ENCODE peak calls at places on chromosomes 13 and 19, in four cellular contexts. J, N, X and W are unnamed samples.

GRCh38 chr13:86608739-86609138 is 809.5 kb upstream of the SLITRK6 start:
- DNase-seq in J (no peak), N (no peak), X (no peak), W (no peak)

GRCh38 chr13:80921971-80922370 is 581.0 kb upstream of the SPRY2 start:
- DNase-seq in X (no peak), J (no peak), N (no peak), W (no peak)

GRCh38 chr13:30026093-30026492 is 175.7 kb upstream of the UBL3 start:
- DNase-seq in X (no peak), N (no peak), J (no peak), W (no peak)

GRCh38 chr13:29571876-29572570 is 23.5 kb downstream of the SLC7A1 start:
- DNase-seq in X (peak; percentile 29), N (no peak), J (no peak), W (no peak)

GRCh38 chr13:35448465-35448864 is 28.0 kb downstream of the MAB21L1 start:
- DNase-seq in X (no peak), J (no peak), N (no peak), W (no peak)

GRCh38 chr13:20217168-20217567 is 15.0 kb downstream of the GJB6 start:
- DNase-seq in J (no peak), N (no peak), X (no peak), W (no peak)

GRCh38 chr13:35927554-35927953 is 203.6 kb downstream of the DCLK1 start:
- DNase-seq in N (no peak), J (no peak), X (no peak), W (no peak)

GRCh38 chr19:49691243-49692101 is 556 bp downstream of the CPT1C start:
- DNase-seq in X (peak; percentile 89), J (peak; percentile 68), N (peak; percentile 85), W (peak; percentile 14)

GRCh38 chr13:49219647-49220034 is 497 bp upstream of the MLNR start:
- DNase-seq in N (no peak), X (no peak), J (no peak), W (peak; percentile 3)

GRCh38 chr19:16886305-16886880 is 2.4 kb upstream of the F2RL3 start:
- DNase-seq in J (peak; percentile 78), N (no peak), X (no peak), W (no peak)

GRCh38 chr13:32581177-32581786 is 5.0 kb upstream of the PDS5B start:
- DNase-seq in N (no peak), X (no peak), J (no peak), W (no peak)

GRCh38 chr13:28747851-28748250 is 29.1 kb upstream of the SLC46A3 start:
- DNase-seq in N (no peak), X (no peak), J (no peak), W (no peak)

GRCh38 chr19:29260477-29261317 is 47.7 kb upstream of the UQCRFS1 start:
- DNase-seq in N (no peak), J (no peak), X (peak; percentile 86), W (no peak)

GRCh38 chr13:99258946-99259345 is 767 bp upstream of the GPR18 start:
- DNase-seq in X (no peak), N (no peak), J (no peak), W (no peak)

GRCh38 chr19:39277598-39277997 is 9.4 kb downstream of the IFNL2 start:
- DNase-seq in N (no peak), J (no peak), X (no peak), W (no peak)

GRCh38 chr19:7789447-7789846 is 26.4 kb downstream of the CLEC4M start:
- DNase-seq in J (no peak), X (peak; percentile 89), N (no peak), W (no peak)

GRCh38 chr13:97540696-97541095 is 106.7 kb downstream of the RAP2A start:
- DNase-seq in X (no peak), N (no peak), J (no peak), W (no peak)

GRCh38 chr19:6718741-6719539 is 1.5 kb downstream of the C3 start:
- DNase-seq in X (peak; percentile 94), J (peak; percentile 81), N (no peak), W (no peak)

GRCh38 chr13:111006508-111007031 is 91.7 kb upstream of the ANKRD10 start:
- DNase-seq in J (peak; percentile 81), X (peak; percentile 63), N (no peak), W (no peak)
- H3K4me3 ChIP-seq in J (peak overlapping the region; percentile 33), X (no peak overlapping the region), N (no peak overlapping the region), W (no peak overlapping the region)

DNA sequence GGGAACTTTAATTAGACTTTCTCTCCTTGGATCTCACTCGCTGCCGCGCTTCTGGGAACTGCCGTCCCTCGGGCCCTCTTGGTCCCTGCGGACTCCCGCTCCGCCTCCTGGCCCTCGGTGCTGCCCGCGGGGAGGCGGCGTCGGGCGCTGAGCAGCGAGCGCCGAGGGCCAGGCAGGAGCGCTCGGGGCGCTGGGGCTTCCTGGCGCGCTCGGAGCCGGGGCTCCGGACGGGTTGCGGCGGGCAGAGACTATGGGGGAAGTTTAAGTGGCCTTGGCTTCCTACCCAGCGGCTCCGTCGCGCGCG is 704 bp downstream of the CHST8 start:
- DNase-seq in X (peak; percentile 74), N (no peak), J (no peak), W (no peak)
- H3K4me3 ChIP-seq in X (peak overlapping the region; percentile 74), N (peak overlapping the region; percentile 67), J (peak overlapping the region; percentile 65), W (no peak overlapping the region)

DNA sequence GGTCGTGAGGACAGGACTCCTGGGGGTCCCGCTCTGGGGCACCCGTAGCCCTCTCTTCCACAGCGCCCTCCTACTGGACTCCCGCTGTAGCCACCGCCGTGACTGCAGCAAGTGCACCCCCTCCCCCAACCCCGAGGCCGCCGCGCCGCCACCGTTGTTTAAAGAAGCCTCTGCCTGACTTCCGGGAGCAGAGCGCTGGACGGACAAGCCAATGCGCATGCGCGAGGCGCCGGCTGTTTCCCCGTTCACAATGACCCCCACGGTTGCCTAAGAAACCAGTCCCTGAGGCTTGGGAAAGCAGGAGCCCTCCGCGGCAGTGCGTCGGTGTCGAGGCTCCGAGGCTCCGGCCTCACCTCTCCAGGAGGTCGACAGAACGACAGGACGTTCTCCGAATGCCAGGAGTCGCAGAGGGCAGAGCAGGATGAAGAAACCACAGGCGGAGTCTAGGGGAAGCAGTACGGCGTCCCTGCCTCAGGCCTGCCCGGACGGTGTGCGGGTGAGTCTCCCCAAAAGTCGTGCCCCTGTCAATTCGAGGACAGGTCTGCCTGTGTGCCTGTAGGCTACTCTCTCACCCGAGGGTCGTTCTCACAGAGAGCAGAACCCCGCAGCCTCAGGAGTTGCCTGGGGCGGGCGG is 70.5 kb upstream of the ZNF420 start:
- DNase-seq in X (no peak), J (peak; percentile 64), N (no peak), W (peak; percentile 31)
- H3K4me3 ChIP-seq in X (no peak overlapping the region), J (peak overlapping the region; percentile 54), N (peak overlapping the region; percentile 53), W (no peak overlapping the region)

DNA sequence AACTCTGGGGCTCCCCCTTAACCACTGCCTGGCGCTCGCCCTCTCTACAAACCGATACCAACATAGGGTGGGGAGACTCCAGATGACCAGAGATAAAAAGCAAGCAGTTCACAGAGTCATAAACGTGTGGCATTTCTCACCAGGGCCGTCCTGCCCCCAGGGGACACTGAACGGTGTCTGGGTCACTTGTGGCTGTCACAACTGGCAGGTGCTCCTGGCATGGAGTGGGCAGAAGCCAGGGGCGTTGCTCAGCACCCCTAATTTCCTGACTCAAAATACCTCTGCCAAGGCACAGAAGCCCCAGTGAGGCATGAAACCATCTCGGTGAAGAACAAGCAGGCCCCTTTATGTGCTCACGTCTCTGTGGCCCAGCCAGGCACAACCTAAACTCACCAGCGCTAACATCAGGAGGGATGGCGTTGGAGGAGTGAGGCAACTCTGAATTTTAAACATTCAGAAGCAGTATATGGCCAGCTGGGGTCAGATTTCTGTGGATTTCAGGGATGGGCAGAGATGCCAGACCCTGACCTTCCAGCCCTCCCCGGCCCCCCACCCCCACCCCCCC is 1.8 kb downstream of the PIP5K1C start:
- DNase-seq in J (no peak), N (no peak), X (no peak), W (no peak)
- H3K4me3 ChIP-seq in J (peak overlapping the region; percentile 72), N (peak overlapping the region; percentile 64), X (no peak overlapping the region), W (no peak overlapping the region)

GRCh38 chr19:19537321-19538048 is 580 bp upstream of the CILP2 start:
- DNase-seq in N (no peak), J (no peak), X (peak; percentile 62), W (no peak)
- H3K4me3 ChIP-seq in N (peak overlapping the region; percentile 41), J (peak overlapping the region; percentile 42), X (peak overlapping the region; percentile 74), W (no peak overlapping the region)

DNA sequence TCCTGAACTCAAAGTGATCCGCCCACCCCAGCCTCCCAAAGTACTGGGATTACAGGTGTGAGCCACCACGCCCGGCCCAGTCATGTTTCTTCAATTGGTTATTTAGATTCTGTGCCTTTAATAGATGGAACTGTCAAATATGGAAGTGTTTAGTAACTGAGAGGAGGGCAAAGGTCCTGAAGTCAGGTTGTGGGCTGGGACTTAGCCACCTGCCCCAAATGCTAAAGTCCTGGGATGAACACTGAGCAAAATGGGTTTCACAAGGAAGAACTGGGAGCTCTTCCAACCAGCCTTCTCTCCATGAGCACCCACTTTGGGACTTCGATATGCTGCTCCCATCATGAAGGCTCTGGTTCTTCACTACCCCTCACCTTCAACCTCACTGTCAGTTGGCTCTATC is 21.7 kb downstream of the AKAP8 start:
- DNase-seq in X (no peak), N (no peak), J (no peak), W (no peak)
- H3K4me3 ChIP-seq in X (no peak overlapping the region), N (no peak overlapping the region), J (no peak overlapping the region), W (no peak overlapping the region)

GRCh38 chr19:681638-682037 is 5.4 kb downstream of the FSTL3 start:
- DNase-seq in J (no peak), X (no peak), N (no peak), W (no peak)

GRCh38 chr19:682678-683320 is 6.6 kb downstream of the FSTL3 start:
- DNase-seq in N (no peak), X (peak; percentile 42), J (no peak), W (no peak)

GRCh38 chr19:679418-680286 is 3.5 kb downstream of the FSTL3 start:
- DNase-seq in N (peak; percentile 64), X (peak; percentile 79), J (peak; percentile 85), W (peak; percentile 28)

GRCh38 chr19:680287-681028 is 4.3 kb downstream of the FSTL3 start:
- DNase-seq in N (peak; percentile 100), J (peak; percentile 100), X (peak; percentile 100), W (peak; percentile 100)

DNA sequence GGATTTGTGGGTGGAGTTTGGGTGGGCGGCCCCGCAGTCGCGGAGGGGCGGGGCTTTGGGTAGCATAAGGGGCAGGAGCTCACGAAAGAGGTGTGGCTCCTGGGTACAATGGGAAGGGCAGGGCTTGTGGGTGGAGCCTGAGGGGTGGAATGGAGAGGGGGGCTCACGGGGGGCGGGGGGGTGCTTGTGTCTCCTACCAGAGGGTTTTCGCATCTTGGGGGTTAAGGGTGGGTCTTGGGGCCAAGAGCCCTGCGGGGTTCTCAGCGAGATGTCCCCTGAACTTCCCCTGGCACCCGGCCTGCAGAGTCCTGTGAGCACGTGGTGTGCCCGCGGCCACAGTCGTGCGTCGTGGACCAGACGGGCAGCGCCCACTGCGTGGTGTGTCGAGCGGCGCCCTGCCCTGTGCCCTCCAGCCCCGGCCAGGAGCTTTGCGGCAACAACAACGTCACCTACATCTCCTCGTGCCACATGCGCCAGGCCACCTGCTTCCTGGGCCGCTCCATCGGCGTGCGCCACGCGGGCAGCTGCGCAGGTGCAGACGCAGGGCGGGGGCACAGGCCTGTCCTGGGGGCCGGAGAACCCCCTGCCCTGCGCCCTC is 4.9 kb downstream of the FSTL3 start:
- DNase-seq in J (peak; percentile 97), X (no peak), N (peak; percentile 91), W (peak; percentile 59)
- H3K4me3 ChIP-seq in J (peak overlapping the region; percentile 82), X (peak overlapping the region; percentile 85), N (peak overlapping the region; percentile 75), W (peak overlapping the region; percentile 77)

GRCh38 chr19:42396248-42396541 is 6.1 kb upstream of the CNFN start:
- DNase-seq in X (no peak), N (no peak), J (no peak), W (no peak)
- H3K4me3 ChIP-seq in X (peak overlapping the region; percentile 95), N (peak overlapping the region; percentile 59), J (peak overlapping the region; percentile 77), W (no peak overlapping the region)